ENCODE peak calls at places on chromosomes 11 and 22, in four cellular contexts. S, K, G and V are unnamed samples.
A peak's percentile ranks its signal among the peaks of the same experiment; 100 is the strongest.

GRCh38 chr11:58573451-58574104 is 2.1 kb downstream of the LPXN start:
- DNase-seq in G (peak; percentile 89), K (peak; percentile 23), S (peak; percentile 81), V (no peak)

GRCh38 chr11:116173946-116174911 is 598.6 kb downstream of the BUD13 start:
- DNase-seq in K (no peak), G (no peak), S (peak; percentile 38), V (no peak)

GRCh38 chr22:49271831-49272230 is 555.8 kb downstream of the BRD1 start:
- DNase-seq in S (no peak), K (no peak), G (no peak), V (no peak)

GRCh38 chr11:72103754-72104167 is 664 bp upstream of the LAMTOR1 start:
- DNase-seq in K (no peak), S (no peak), G (no peak), V (no peak)

GRCh38 chr11:125132586-125132985 is 21.2 kb upstream of the TMEM218 start:
- DNase-seq in S (no peak), K (no peak), G (no peak), V (no peak)

GRCh38 chr11:69487391-69487790 is 5.9 kb downstream of the LINC01488 start:
- DNase-seq in S (no peak), G (no peak), K (no peak), V (no peak)

GRCh38 chr11:92211576-92212167 is 12.9 kb upstream of the FAT3 start:
- DNase-seq in G (peak; percentile 58), K (no peak), S (peak; percentile 75), V (no peak)

GRCh38 chr11:39724404-39724803 is 1735.0 kb downstream of the LRRC4C start:
- DNase-seq in G (no peak), S (no peak), K (no peak), V (no peak)

GRCh38 chr11:73478737-73479347 is 102.6 kb downstream of the RELT start:
- DNase-seq in K (no peak), G (peak; percentile 66), S (no peak), V (no peak)

GRCh38 chr11:4606231-4607015 is 1.6 kb downstream of the TRIM68 start:
- DNase-seq in K (peak; percentile 5), S (no peak), G (peak; percentile 3), V (no peak)

GRCh38 chr22:25659413-25659812 is 82.6 kb upstream of the MYO18B start:
- DNase-seq in G (no peak), S (no peak), K (no peak), V (no peak)

GRCh38 chr11:84261707-84262106 is 975.5 kb upstream of the CCDC90B start:
- DNase-seq in S (peak; percentile 65), G (no peak), K (no peak), V (no peak)

DNA sequence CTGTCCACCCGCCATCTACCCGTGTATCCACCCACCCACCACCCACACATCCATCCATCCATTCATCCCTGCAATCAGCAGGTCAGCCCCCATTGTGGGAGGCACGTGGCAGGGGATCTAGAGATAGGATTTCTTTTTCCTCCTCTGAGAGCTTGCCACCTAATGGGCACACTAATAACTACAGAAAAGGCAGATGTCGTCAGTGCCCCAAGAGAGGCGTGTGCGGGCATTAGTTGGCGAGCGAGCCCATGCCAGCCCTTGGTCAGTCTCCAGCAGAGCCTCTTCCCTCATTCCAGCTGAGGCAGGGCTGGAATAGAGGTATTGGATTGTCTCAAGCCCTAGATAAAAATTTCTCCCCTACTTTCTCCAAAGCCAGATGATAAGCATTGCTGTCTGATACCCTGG is 9.7 kb downstream of the USP2 start:
- DNase-seq in S (no peak), G (peak; percentile 63), K (no peak), V (no peak)
- TF ChIP-seq CTCF in S (peak; percentile 39), G (peak; percentile 49), K (no peak), V (no peak)

GRCh38 chr22:38519453-38520250 is 13.5 kb upstream of the DDX17 start:
- DNase-seq in K (no peak), S (no peak), G (no peak), V (no peak)
- H3K4me3 ChIP-seq in K (no peak overlapping the region), S (no peak overlapping the region), G (no peak overlapping the region), V (no peak overlapping the region)

GRCh38 chr11:78815631-78816232 is 241.1 kb upstream of the NARS2 start:
- DNase-seq in S (no peak), G (no peak), K (no peak), V (no peak)

GRCh38 chr11:78809931-78810481 is 235.3 kb upstream of the NARS2 start:
- DNase-seq in K (no peak), G (no peak), S (no peak), V (peak; percentile 78)

GRCh38 chr11:78811622-78812021 is 237.0 kb upstream of the NARS2 start:
- DNase-seq in S (no peak), K (no peak), G (no peak), V (no peak)

GRCh38 chr11:78810489-78811090 is 235.9 kb upstream of the NARS2 start:
- DNase-seq in G (no peak), K (no peak), S (no peak), V (no peak)

DNA sequence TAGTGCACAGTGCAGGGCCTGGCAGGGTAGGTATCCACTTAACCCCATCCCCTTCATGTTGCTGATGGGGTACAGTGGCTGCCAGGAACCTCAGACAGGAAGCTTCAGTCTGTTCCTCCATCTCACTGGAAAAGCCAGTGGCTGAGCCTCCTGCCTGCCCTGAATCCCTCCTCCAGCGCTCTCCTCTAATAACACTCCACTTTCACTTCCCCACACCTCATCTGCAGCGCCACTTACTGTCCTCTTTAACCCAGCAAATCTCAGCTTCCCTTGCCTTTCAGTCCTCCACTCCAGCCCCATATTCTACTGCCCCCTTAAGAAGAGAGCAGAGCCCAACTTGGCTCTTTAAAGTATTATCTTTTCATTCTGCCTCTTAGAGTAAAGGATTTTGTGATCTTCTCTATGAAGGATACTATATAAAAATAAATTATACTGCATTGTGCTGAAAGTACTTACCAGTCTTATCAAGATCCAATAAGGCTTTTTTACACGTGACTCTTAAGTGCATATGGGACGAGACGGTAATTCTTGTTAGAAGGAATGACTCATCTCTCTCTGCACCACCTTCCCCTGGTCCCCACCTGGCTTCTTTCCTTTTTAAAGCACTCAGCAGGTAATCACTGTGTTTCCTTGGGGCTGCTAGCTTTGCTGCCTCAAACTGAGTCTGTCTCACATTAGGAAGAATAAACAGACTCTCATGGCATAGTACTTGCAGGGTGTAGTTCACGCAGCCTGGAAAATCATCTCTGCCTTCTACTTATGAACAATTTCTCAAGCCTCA is 238.0 kb upstream of the NARS2 start:
- DNase-seq in G (peak; percentile 51), S (no peak), K (no peak), V (no peak)
- TF ChIP-seq CTCF in G (no peak), S (no peak), K (no peak), V (no peak)

GRCh38 chr11:114110948-114111347 is 51.4 kb downstream of the ZBTB16 start:
- DNase-seq in K (no peak), S (peak; percentile 65), G (no peak), V (no peak)

GRCh38 chr11:114111369-114112042 is 52.0 kb downstream of the ZBTB16 start:
- DNase-seq in K (peak; percentile 76), G (no peak), S (peak; percentile 52), V (no peak)

GRCh38 chr11:114108501-114109205 is 49.1 kb downstream of the ZBTB16 start:
- DNase-seq in G (no peak), K (no peak), S (peak; percentile 50), V (no peak)

GRCh38 chr11:114110123-114110522 is 50.6 kb downstream of the ZBTB16 start:
- DNase-seq in K (no peak), G (no peak), S (peak; percentile 40), V (no peak)

DNA sequence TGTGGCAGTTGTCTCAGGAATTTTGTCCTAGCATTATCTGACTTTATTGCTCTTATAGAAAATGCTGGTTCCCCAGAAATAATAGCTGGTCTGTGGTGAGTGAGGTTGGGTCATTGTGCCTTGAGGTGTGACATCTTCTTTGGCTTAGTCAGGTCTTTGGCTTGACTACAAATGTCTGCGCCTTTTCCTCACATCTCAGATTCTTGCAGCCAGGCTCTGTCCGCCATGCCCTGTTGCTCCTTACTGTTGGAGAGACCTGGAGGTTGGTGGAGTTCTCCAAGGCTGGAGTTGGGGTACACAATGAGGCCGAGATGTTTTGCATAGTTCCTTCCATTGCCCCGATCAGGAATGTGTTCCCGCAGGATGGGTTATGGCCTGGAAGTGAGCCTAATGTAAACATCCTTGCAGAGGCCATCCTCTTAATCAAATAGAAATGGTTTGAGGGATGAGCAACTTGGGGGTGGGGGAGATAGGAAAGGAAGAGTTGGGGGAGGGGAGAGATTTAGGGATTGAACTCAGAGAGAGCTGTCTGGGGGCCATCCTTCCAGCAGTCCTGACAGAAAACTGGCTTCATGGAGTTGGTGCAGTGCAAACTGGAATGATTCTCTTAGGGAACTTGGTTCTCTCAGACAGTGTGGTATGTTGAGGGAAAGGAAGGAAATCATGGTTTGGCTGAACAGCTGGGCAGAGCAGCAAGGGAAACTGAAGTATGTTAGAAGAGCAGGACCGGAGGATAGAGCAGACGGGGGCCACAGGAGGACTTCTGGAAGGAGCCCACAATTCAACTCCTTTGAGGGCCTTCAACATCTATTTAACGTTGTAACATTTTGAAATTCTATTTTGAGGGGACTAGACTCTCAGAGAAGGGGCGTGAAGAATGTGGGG is 49.9 kb downstream of the ZBTB16 start:
- DNase-seq in G (no peak), S (peak; percentile 46), K (no peak), V (no peak)
- H3K4me3 ChIP-seq in G (no peak overlapping the region), S (no peak overlapping the region), K (no peak overlapping the region), V (no peak overlapping the region)